ENCODE peak calls at places on chromosomes 13 and 19, in eight cellular contexts. H is non-pigmented ciliary epithelial cell; W is SW 1271; O is IMR-90; R is iris pigment epithelial cell; M is stimulated activated CD8-positive, alpha-beta memory T cell treated with anti-CD3 and anti-CD28 coated beads, Interleukin-7, amount 100 ng/mL, for 24 hours; Y is NCI-H2107; D is RPMI7951. V is an unnamed sample.

GRCh38 chr19:33470040-33470330 is 51.6 kb downstream of the PEPD start:
- DNase-seq in R (no peak), Y (no peak), O (no peak), M (no peak), D (no peak), W (no peak), H (no peak), V (no peak)

GRCh38 chr19:9709305-9709704 is 34.4 kb upstream of the ZNF562 start:
- DNase-seq in W (no peak), Y (no peak), H (no peak), M (no peak), D (no peak), O (no peak), R (no peak), V (no peak)

GRCh38 chr13:51286135-51287002 is 53.1 kb upstream of the SERPINE3 start:
- DNase-seq in D (peak), Y (peak), H (peak), M (peak), W (peak), O (peak), R (peak), V (no peak)

GRCh38 chr13:107518292-107518691 is 697.0 kb downstream of the LIG4 start:
- DNase-seq in D (peak), M (no peak), H (no peak), W (no peak), R (peak), Y (no peak), O (peak), V (no peak)

GRCh38 chr13:22080832-22081231 is 410.0 kb downstream of the FGF9 start:
- DNase-seq in M (no peak), H (no peak), D (no peak), R (no peak), O (no peak), W (no peak), Y (no peak), V (no peak)

GRCh38 chr13:28820099-28821051 is at the start of gene MTUS2:
- DNase-seq in W (no peak), H (no peak), Y (no peak), O (no peak), R (no peak), D (no peak), M (no peak), V (no peak)

GRCh38 chr13:59364508-59365187 is 799.1 kb downstream of the DIAPH3 start:
- DNase-seq in H (no peak), R (no peak), M (no peak), D (no peak), Y (no peak), W (no peak), O (no peak), V (no peak)

GRCh38 chr19:15291089-15291488 is 41.2 kb downstream of the BRD4 start:
- DNase-seq in H (no peak), Y (no peak), D (peak), M (no peak), W (no peak), O (peak), R (peak), V (no peak)

GRCh38 chr19:28498404-28498976 is 714.5 kb downstream of the UQCRFS1 start:
- DNase-seq in M (no peak), D (no peak), R (no peak), O (no peak), Y (no peak), H (peak), W (no peak), V (no peak)

GRCh38 chr19:41528106-41528505 is 47.9 kb upstream of the CEACAM21 start:
- DNase-seq in H (no peak), D (no peak), W (no peak), Y (no peak), M (no peak), R (peak), O (no peak), V (no peak)